ENCODE peak calls at places on chromosomes 2 and 18, in four cellular contexts. One of them, this sample, is unnamed.

GRCh38 chr2:62724886-62725711 is 19.6 kb downstream of the EHBP1 start:
- DNase-seq in left lung: peak; percentile 73
- DNase-seq in heart left ventricle: no peak
- DNase-seq in fibroblast of lung: no peak
- DNase-seq in this sample: no peak

GRCh38 chr18:63472380-63472779 is 4.4 kb upstream of the SERPINB5 start:
- DNase-seq in left lung: no peak
- DNase-seq in heart left ventricle: no peak
- DNase-seq in fibroblast of lung: no peak
- DNase-seq in this sample: no peak

GRCh38 chr18:43830905-43831304 is 553.6 kb upstream of the SYT4 start:
- DNase-seq in left lung: no peak
- DNase-seq in heart left ventricle: no peak
- DNase-seq in fibroblast of lung: peak; percentile 10
- DNase-seq in this sample: no peak

GRCh38 chr2:26640331-26640745 is 828 bp downstream of the CIB4 start:
- DNase-seq in left lung: peak; percentile 59
- DNase-seq in heart left ventricle: no peak
- DNase-seq in fibroblast of lung: peak; percentile 70
- DNase-seq in this sample: no peak

GRCh38 chr2:43424262-43425207 is 171.3 kb downstream of the THADA start:
- DNase-seq in left lung: no peak
- DNase-seq in heart left ventricle: no peak
- DNase-seq in fibroblast of lung: peak; percentile 86
- DNase-seq in this sample: no peak

GRCh38 chr2:52117299-52117698 is 1085.4 kb upstream of the NRXN1 start:
- DNase-seq in left lung: no peak
- DNase-seq in heart left ventricle: no peak
- DNase-seq in fibroblast of lung: peak; percentile 47
- DNase-seq in this sample: no peak

GRCh38 chr2:98806266-98806697 is 75.3 kb upstream of the MGAT4A start:
- DNase-seq in left lung: peak; percentile 87
- DNase-seq in heart left ventricle: peak; percentile 80
- DNase-seq in fibroblast of lung: peak; percentile 24
- DNase-seq in this sample: peak; percentile 88

GRCh38 chr2:145484443-145485086 is 964.6 kb upstream of the ZEB2 start:
- DNase-seq in left lung: no peak
- DNase-seq in heart left ventricle: no peak
- DNase-seq in fibroblast of lung: peak; percentile 76
- DNase-seq in this sample: no peak

GRCh38 chr2:144083211-144083610 is 436.7 kb downstream of the ZEB2 start:
- DNase-seq in left lung: peak; percentile 49
- DNase-seq in heart left ventricle: no peak
- DNase-seq in fibroblast of lung: peak; percentile 86
- DNase-seq in this sample: no peak

GRCh38 chr2:200003444-200003843 is 48.1 kb downstream of the MAIP1 start:
- DNase-seq in left lung: no peak
- DNase-seq in heart left ventricle: no peak
- DNase-seq in fibroblast of lung: peak; percentile 38
- DNase-seq in this sample: no peak

GRCh38 chr2:70767699-70768584 is at the start of gene ADD2:
- DNase-seq in left lung: peak; percentile 70
- DNase-seq in heart left ventricle: peak; percentile 29
- DNase-seq in fibroblast of lung: peak; percentile 62
- DNase-seq in this sample: peak; percentile 66

GRCh38 chr2:86788881-86789686 is 1.6 kb downstream of the CD8A start:
- DNase-seq in left lung: no peak
- DNase-seq in heart left ventricle: no peak
- DNase-seq in fibroblast of lung: no peak
- DNase-seq in this sample: no peak

GRCh38 chr2:174680221-174680620 is 82.6 kb upstream of the WIPF1 start:
- DNase-seq in left lung: no peak
- DNase-seq in heart left ventricle: no peak
- DNase-seq in fibroblast of lung: no peak
- DNase-seq in this sample: no peak

DNA sequence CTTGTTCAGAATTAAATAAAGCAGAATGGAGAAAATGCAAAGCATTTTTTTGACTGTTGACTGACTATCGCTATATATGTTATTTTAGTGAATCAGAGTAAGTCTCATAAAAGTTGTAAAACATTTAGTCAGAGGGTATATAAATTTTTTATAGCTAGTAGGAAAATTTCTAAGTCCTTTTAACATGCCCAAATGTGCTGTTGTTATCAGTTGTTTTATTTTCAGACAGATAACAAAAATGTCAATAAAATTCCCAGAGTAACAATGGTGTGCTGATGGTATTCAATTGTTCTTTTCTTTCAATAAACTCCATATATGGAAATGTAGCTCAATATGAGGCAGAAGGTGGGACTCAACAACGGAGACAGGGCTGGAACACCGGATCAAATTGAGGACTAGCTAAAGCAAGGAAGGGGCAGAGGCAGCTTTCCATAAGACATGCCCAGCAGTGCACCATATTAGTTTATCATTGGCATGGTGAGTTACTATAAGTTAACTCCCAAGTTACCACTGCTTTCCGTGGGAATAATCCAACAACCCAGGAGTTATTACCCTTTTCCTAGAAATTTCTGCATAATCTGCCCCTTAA is 26.6 kb downstream of the GULP1 start:
- DNase-seq in left lung: no peak
- DNase-seq in heart left ventricle: no peak
- DNase-seq in fibroblast of lung: no peak
- DNase-seq in this sample: no peak
- H3K4me1 ChIP-seq in left lung: no peaks in the 10 kb centered on the region
- H3K4me1 ChIP-seq in heart left ventricle: no peaks in the 10 kb centered on the region
- H3K4me1 ChIP-seq in fibroblast of lung: peaks cover 2% of the 10 kb centered on the region
- H3K4me1 ChIP-seq in this sample: no peaks in the 10 kb centered on the region

DNA sequence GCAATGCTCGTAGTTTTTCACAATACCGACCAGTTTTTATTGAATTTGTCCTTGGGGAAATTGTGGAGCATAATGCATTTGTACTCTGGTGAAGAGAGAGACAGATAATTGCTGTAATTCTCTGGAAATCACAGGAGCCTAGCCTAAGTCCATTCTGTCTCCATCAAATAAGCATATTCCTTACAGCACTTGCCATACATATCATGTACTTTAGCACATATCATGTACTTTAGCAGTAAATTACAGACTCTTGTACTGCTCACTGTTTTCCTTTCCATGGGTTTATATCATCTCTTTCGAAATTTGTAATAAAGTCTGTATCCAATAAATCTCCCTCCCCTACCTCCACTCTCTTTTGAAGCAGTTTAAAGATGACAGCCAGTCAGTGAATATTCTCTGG is 355.3 kb downstream of the CNTNAP5 start:
- DNase-seq in left lung: no peak
- DNase-seq in heart left ventricle: no peak
- DNase-seq in fibroblast of lung: no peak
- DNase-seq in this sample: no peak
- H3K4me3 ChIP-seq in left lung: no peak overlapping the region
- H3K4me3 ChIP-seq in heart left ventricle: no peak overlapping the region
- H3K4me3 ChIP-seq in fibroblast of lung: no peak overlapping the region
- H3K4me3 ChIP-seq in this sample: no peak overlapping the region

DNA sequence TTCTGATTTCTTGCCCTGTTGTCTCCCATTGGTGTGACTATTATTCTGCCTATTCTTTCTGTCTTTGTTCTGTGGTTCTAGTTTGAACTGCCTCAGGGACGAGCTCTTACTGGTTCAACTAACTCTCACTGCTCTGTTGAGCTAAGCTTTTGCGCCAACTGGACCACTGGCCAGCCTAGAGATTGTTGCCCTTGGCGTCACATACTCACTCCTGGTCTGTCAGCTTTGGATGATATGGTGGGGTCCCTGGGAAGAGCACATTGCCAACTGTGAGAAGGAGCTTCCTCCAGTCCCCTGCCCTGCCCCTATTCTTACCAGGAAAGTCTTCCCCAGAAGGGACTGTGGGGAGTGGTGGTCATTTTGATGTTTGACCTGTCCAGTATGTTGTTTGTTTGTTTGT is 6.0 kb downstream of the MTHFD2 start:
- DNase-seq in left lung: no peak
- DNase-seq in heart left ventricle: no peak
- DNase-seq in fibroblast of lung: no peak
- DNase-seq in this sample: no peak
- H3K4me1 ChIP-seq in left lung: peaks cover 59% of the 10 kb centered on the region
- H3K4me1 ChIP-seq in heart left ventricle: peaks cover 38% of the 10 kb centered on the region
- H3K4me1 ChIP-seq in fibroblast of lung: peaks cover 12% of the 10 kb centered on the region
- H3K4me1 ChIP-seq in this sample: peaks cover 72% of the 10 kb centered on the region

GRCh38 chr2:115183144-115183543 is 740.7 kb downstream of the DPP10 start:
- DNase-seq in left lung: no peak
- DNase-seq in heart left ventricle: no peak
- DNase-seq in fibroblast of lung: no peak
- DNase-seq in this sample: no peak
- H3K4me3 ChIP-seq in left lung: no peak overlapping the region
- H3K4me3 ChIP-seq in heart left ventricle: no peak overlapping the region
- H3K4me3 ChIP-seq in fibroblast of lung: no peak overlapping the region
- H3K4me3 ChIP-seq in this sample: no peak overlapping the region

This sample was measured in ascending aorta.